ENCODE peak calls at places on chromosome 1, in seven cellular contexts. N, G, O, Z, P, R and Q are unnamed samples.

GRCh38 chr1:165900576-165901380 is 73.4 kb downstream of the UCK2 start:
- DNase-seq in N (no peak), G (no peak), O (peak), Z (no peak), P (no peak), R (no peak), Q (no peak)

GRCh38 chr1:172678990-172679772 is 20.3 kb downstream of the FASLG start:
- DNase-seq in N (no peak), G (no peak), O (no peak), Z (no peak), P (no peak), R (no peak), Q (no peak)

GRCh38 chr1:25804244-25804963 is 4.4 kb downstream of the SELENON start:
- DNase-seq in N (no peak), G (peak), O (no peak), Z (peak), P (no peak), R (no peak), Q (peak)

GRCh38 chr1:205449750-205450443 is 5.9 kb downstream of the BLACAT1 start:
- DNase-seq in N (peak), G (peak), O (peak), Z (peak), P (peak), R (no peak), Q (peak)

GRCh38 chr1:84145051-84145450 is 980 bp downstream of the PRKACB start:
- DNase-seq in N (no peak), G (peak), O (no peak), Z (no peak), P (no peak), R (no peak), Q (peak)

GRCh38 chr1:157042852-157043251 is 2.7 kb downstream of the ARHGEF11 start:
- DNase-seq in N (no peak), G (no peak), O (no peak), Z (no peak), P (no peak), R (no peak), Q (no peak)

GRCh38 chr1:185556551-185556950 is 177.6 kb upstream of the HMCN1 start:
- DNase-seq in N (no peak), G (peak), O (no peak), Z (no peak), P (no peak), R (no peak), Q (no peak)

GRCh38 chr1:180527270-180527669 is 24.9 kb upstream of the ACBD6 start:
- DNase-seq in N (no peak), G (peak), O (peak), Z (no peak), P (no peak), R (no peak), Q (no peak)

GRCh38 chr1:53081384-53082066 is 19.5 kb downstream of the PODN start:
- DNase-seq in N (no peak), G (no peak), O (no peak), Z (no peak), P (no peak), R (no peak), Q (no peak)

GRCh38 chr1:211551628-211552465 is 27.1 kb downstream of the SLC30A1 start:
- DNase-seq in N (no peak), G (peak), O (peak), Z (no peak), P (no peak), R (no peak), Q (no peak)

GRCh38 chr1:161081151-161081405 is 8.3 kb downstream of the NECTIN4 start:
- DNase-seq in N (no peak), G (no peak), O (no peak), Z (no peak), P (no peak), R (no peak), Q (no peak)

GRCh38 chr1:229385853-229386456 is 43.1 kb upstream of the CCSAP start:
- DNase-seq in N (no peak), G (no peak), O (no peak), Z (no peak), P (no peak), R (no peak), Q (no peak)

GRCh38 chr1:246769306-246769705 is 45.1 kb downstream of the SCCPDH start:
- DNase-seq in N (no peak), G (peak), O (no peak), Z (no peak), P (no peak), R (no peak), Q (no peak)

GRCh38 chr1:18957532-18958295 is 1.2 kb upstream of the IFFO2 start:
- DNase-seq in N (no peak), G (no peak), O (no peak), Z (peak), P (no peak), R (no peak), Q (no peak)

GRCh38 chr1:18956189-18957135 is at the start of gene IFFO2:
- DNase-seq in N (peak), G (peak), O (peak), Z (peak), P (peak), R (peak), Q (peak)

GRCh38 chr1:18955116-18955441 is 1.4 kb downstream of the IFFO2 start:
- DNase-seq in N (no peak), G (peak), O (no peak), Z (peak), P (no peak), R (no peak), Q (no peak)

GRCh38 chr1:18955442-18956188 is 861 bp downstream of the IFFO2 start:
- DNase-seq in N (peak), G (peak), O (no peak), Z (peak), P (peak), R (peak), Q (peak)

GRCh38 chr1:18957136-18957521 is 653 bp upstream of the IFFO2 start:
- DNase-seq in N (peak), G (no peak), O (no peak), Z (no peak), P (peak), R (peak), Q (peak)
- TF ChIP-seq CTCF in N (no peak), G (no peak), O (no peak), Z (no peak), P (no peak), R (no peak), Q (no peak)

DNA sequence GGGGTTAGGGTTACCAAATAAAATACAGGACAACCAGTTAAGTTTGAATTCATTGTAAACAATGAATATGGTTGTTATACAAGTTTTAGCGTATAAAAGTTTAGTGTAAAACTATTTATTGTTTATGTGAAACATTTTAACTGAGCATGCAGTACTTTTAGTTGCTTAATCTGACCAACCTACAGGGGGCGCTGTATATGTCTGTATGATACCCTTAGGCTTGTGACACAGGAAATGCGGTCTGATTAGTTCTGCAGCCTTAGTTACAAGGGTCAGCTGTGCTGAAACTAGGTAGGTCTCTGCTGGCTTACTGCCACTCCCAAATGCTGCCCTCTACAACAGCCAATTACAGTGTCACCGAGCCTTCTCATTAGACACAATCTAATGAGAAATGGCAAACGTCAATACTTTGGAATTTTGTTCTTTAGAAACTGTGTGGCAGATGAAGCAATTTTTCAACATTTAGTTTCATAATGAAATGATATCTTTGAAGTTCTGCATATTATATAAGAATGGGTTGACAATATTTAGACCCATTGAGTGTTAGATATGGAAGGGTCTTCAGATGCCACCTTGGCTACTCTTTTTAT is 56.2 kb downstream of the NTNG1 start:
- DNase-seq in N (peak), G (peak), O (no peak), Z (peak), P (peak), R (no peak), Q (peak)
- TF ChIP-seq CTCF in N (peak), G (peak), O (peak), Z (peak), P (peak), R (no peak), Q (peak)

GRCh38 chr1:81305997-81306452 is 494.7 kb upstream of the ADGRL2 start:
- DNase-seq in N (no peak), G (peak), O (peak), Z (peak), P (peak), R (no peak), Q (no peak)
- TF ChIP-seq CTCF in N (no peak), G (peak), O (peak), Z (peak), P (peak), R (peak), Q (no peak)

GRCh38 chr1:69191280-69191679 is 376.4 kb upstream of the LRRC7 start:
- DNase-seq in N (no peak), G (peak), O (peak), Z (no peak), P (no peak), R (no peak), Q (no peak)
- TF ChIP-seq CTCF in N (no peak), G (no peak), O (no peak), Z (no peak), P (no peak), R (no peak), Q (no peak)

DNA sequence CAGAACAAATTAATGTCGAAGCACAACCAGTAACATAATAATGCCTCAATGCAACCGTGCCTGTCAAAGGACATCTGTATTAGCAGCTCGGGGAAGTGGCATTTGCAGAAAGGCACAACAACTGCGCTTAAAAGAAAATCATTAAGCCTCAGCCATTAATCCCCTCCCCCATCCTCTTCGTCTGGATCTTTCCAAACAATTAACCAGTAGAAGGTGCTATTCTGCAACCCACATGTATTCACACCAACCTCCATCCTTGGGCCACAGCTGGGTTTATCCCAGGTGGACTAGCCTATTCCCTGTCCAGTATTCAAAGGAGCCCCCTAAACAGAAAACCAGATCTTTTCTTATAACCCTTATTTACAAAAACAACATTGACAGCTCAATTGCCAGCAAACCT is 2.6 kb downstream of the RERE start:
- DNase-seq in N (peak), G (no peak), O (no peak), Z (no peak), P (peak), R (no peak), Q (no peak)
- TF ChIP-seq CTCF in N (no peak), G (no peak), O (no peak), Z (no peak), P (peak), R (no peak), Q (no peak)

GRCh38 chr1:43554444-43554992 is 23.8 kb downstream of the PTPRF start:
- DNase-seq in N (peak), G (peak), O (peak), Z (peak), P (peak), R (no peak), Q (peak)
- TF ChIP-seq CTCF in N (no peak), G (peak), O (peak), Z (peak), P (peak), R (no peak), Q (peak)

DNA sequence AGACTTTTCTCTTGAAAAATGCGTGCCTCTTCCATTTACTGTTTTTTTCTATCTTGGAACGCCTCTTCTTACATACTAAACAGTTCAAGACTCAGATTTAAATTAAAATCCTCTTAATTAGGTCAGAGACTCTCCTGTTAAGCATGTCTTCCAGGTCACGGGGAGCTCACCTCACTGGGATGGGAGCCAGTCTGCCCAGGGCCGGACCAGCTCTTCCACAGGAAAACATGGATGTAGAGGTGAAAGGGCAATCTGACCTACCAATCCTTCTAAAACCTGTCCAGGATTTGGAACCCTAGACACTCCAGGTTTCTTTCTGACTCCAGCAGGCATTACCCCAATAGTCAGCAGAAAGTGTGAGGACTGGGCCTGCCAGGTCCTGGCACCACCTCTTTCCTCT is 137.2 kb downstream of the ZNF281 start:
- DNase-seq in N (no peak), G (no peak), O (no peak), Z (no peak), P (no peak), R (no peak), Q (no peak)
- TF ChIP-seq CTCF in N (no peak), G (no peak), O (no peak), Z (no peak), P (no peak), R (no peak), Q (no peak)

GRCh38 chr1:27325286-27325685 is 3.3 kb downstream of the TMEM222 start:
- DNase-seq in N (no peak), G (no peak), O (no peak), Z (no peak), P (no peak), R (no peak), Q (no peak)

GRCh38 chr1:27318596-27318995 is 3.4 kb upstream of the TMEM222 start:
- DNase-seq in N (no peak), G (no peak), O (no peak), Z (no peak), P (no peak), R (no peak), Q (no peak)

GRCh38 chr1:27322569-27323116 is 680 bp downstream of the TMEM222 start:
- DNase-seq in N (no peak), G (no peak), O (no peak), Z (no peak), P (no peak), R (no peak), Q (no peak)

GRCh38 chr1:27318137-27318536 is 3.8 kb upstream of the TMEM222 start:
- DNase-seq in N (no peak), G (no peak), O (no peak), Z (no peak), P (no peak), R (no peak), Q (no peak)

GRCh38 chr1:27321813-27322568 is at the start of gene TMEM222:
- DNase-seq in N (peak), G (peak), O (peak), Z (peak), P (peak), R (peak), Q (peak)
- TF ChIP-seq CTCF in N (peak), G (no peak), O (no peak), Z (no peak), P (no peak), R (peak), Q (no peak)

GRCh38 chr1:103461171-103462105 is 64.1 kb upstream of the RNPC3 start:
- DNase-seq in N (no peak), G (peak), O (no peak), Z (peak), P (peak), R (no peak), Q (no peak)
- TF ChIP-seq CTCF in N (peak), G (peak), O (peak), Z (peak), P (peak), R (no peak), Q (peak)

GRCh38 chr1:66088787-66089186 is 296.1 kb downstream of the PDE4B start:
- DNase-seq in N (no peak), G (no peak), O (no peak), Z (no peak), P (no peak), R (no peak), Q (no peak)

GRCh38 chr1:66085600-66085999 is 292.9 kb downstream of the PDE4B start:
- DNase-seq in N (no peak), G (no peak), O (no peak), Z (no peak), P (no peak), R (no peak), Q (no peak)

DNA sequence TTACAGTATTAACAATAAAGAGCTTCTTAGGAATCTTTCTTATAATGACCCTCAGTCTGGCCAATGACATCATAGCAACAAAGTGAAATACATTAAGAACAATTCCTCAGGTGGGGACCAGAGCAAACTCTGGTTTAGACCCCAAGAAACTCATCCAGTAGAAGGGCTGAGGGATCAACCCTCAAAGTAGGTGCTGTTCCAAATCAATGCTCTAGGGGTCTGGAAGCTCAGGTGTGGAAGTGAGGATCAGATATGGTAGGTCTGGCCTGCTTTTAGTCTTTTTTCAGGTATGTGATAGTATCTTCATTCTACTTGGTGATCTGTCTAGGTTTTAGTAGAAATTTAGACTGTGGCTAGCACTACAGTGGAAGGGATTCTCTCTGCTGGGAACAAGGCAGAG is 291.7 kb downstream of the PDE4B start:
- DNase-seq in N (no peak), G (no peak), O (no peak), Z (no peak), P (peak), R (no peak), Q (no peak)
- TF ChIP-seq CTCF in N (peak), G (no peak), O (peak), Z (no peak), P (peak), R (no peak), Q (no peak)